ENCODE peak calls at places on chromosome 18, in six cellular contexts. One of them, this sample, is unnamed.

GRCh38 chr18:2914185-2914584 is 67.4 kb downstream of the EMILIN2 start:
- DNase-seq in sigmoid colon: peak
- DNase-seq in AG04450: no peak
- DNase-seq in body of pancreas: no peak
- DNase-seq in coronary artery: peak
- DNase-seq in BE2C: no peak
- DNase-seq in this sample: no peak

GRCh38 chr18:44325903-44326650 is 354.6 kb upstream of the SETBP1 start:
- DNase-seq in sigmoid colon: no peak
- DNase-seq in AG04450: peak
- DNase-seq in body of pancreas: peak
- DNase-seq in coronary artery: no peak
- DNase-seq in BE2C: peak
- DNase-seq in this sample: peak

GRCh38 chr18:28175930-28176673 is 828 bp downstream of the CDH2 start:
- DNase-seq in sigmoid colon: no peak
- DNase-seq in AG04450: no peak
- DNase-seq in body of pancreas: no peak
- DNase-seq in coronary artery: no peak
- DNase-seq in BE2C: peak
- DNase-seq in this sample: no peak

GRCh38 chr18:27363918-27364317 is 178.8 kb upstream of the CHST9 start:
- DNase-seq in sigmoid colon: no peak
- DNase-seq in AG04450: no peak
- DNase-seq in body of pancreas: no peak
- DNase-seq in coronary artery: no peak
- DNase-seq in BE2C: no peak
- DNase-seq in this sample: no peak

GRCh38 chr18:21117385-21118135 is 5.9 kb upstream of the ROCK1 start:
- DNase-seq in sigmoid colon: no peak
- DNase-seq in AG04450: peak
- DNase-seq in body of pancreas: no peak
- DNase-seq in coronary artery: no peak
- DNase-seq in BE2C: no peak
- DNase-seq in this sample: no peak

GRCh38 chr18:44067201-44067600 is 613.5 kb upstream of the SETBP1 start:
- DNase-seq in sigmoid colon: no peak
- DNase-seq in AG04450: no peak
- DNase-seq in body of pancreas: no peak
- DNase-seq in coronary artery: no peak
- DNase-seq in BE2C: no peak
- DNase-seq in this sample: no peak

GRCh38 chr18:43007365-43007764 is 108.1 kb downstream of the RIT2 start:
- DNase-seq in sigmoid colon: no peak
- DNase-seq in AG04450: no peak
- DNase-seq in body of pancreas: no peak
- DNase-seq in coronary artery: no peak
- DNase-seq in BE2C: no peak
- DNase-seq in this sample: no peak

GRCh38 chr18:48740068-48740440 is 201.2 kb downstream of the CTIF start:
- DNase-seq in sigmoid colon: no peak
- DNase-seq in AG04450: no peak
- DNase-seq in body of pancreas: no peak
- DNase-seq in coronary artery: no peak
- DNase-seq in BE2C: peak
- DNase-seq in this sample: no peak

GRCh38 chr18:48295586-48296311 is 113.4 kb downstream of the ZBTB7C start:
- DNase-seq in sigmoid colon: no peak
- DNase-seq in AG04450: no peak
- DNase-seq in body of pancreas: no peak
- DNase-seq in coronary artery: no peak
- DNase-seq in BE2C: no peak
- DNase-seq in this sample: no peak

GRCh38 chr18:24947521-24948305 is 404.3 kb downstream of the ZNF521 start:
- DNase-seq in sigmoid colon: no peak
- DNase-seq in AG04450: no peak
- DNase-seq in body of pancreas: no peak
- DNase-seq in coronary artery: no peak
- DNase-seq in BE2C: no peak
- DNase-seq in this sample: no peak

GRCh38 chr18:43661570-43661969 is 384.3 kb upstream of the SYT4 start:
- DNase-seq in sigmoid colon: no peak
- DNase-seq in AG04450: peak
- DNase-seq in body of pancreas: peak
- DNase-seq in coronary artery: no peak
- DNase-seq in BE2C: peak
- DNase-seq in this sample: no peak

GRCh38 chr18:13585379-13586153 is 140.8 kb downstream of the FAM210A start:
- DNase-seq in sigmoid colon: no peak
- DNase-seq in AG04450: no peak
- DNase-seq in body of pancreas: no peak
- DNase-seq in coronary artery: no peak
- DNase-seq in BE2C: no peak
- DNase-seq in this sample: no peak

GRCh38 chr18:27185025-27185763 is at the start of gene CHST9:
- DNase-seq in sigmoid colon: no peak
- DNase-seq in AG04450: no peak
- DNase-seq in body of pancreas: peak
- DNase-seq in coronary artery: no peak
- DNase-seq in BE2C: no peak
- DNase-seq in this sample: no peak

GRCh38 chr18:79786781-79787526 is 10.8 kb upstream of the KCNG2 start:
- DNase-seq in sigmoid colon: peak
- DNase-seq in AG04450: no peak
- DNase-seq in body of pancreas: no peak
- DNase-seq in coronary artery: no peak
- DNase-seq in BE2C: no peak
- DNase-seq in this sample: no peak

GRCh38 chr18:73244411-73244810 is 376.6 kb upstream of the NETO1 start:
- DNase-seq in sigmoid colon: no peak
- DNase-seq in AG04450: peak
- DNase-seq in body of pancreas: no peak
- DNase-seq in coronary artery: no peak
- DNase-seq in BE2C: no peak
- DNase-seq in this sample: no peak

GRCh38 chr18:13217466-13217961 is 1.0 kb upstream of the LDLRAD4 start:
- DNase-seq in sigmoid colon: peak
- DNase-seq in AG04450: no peak
- DNase-seq in body of pancreas: peak
- DNase-seq in coronary artery: peak
- DNase-seq in BE2C: peak
- DNase-seq in this sample: no peak

GRCh38 chr18:12726774-12727550 is 24.1 kb downstream of the PSMG2 start:
- DNase-seq in sigmoid colon: no peak
- DNase-seq in AG04450: peak
- DNase-seq in body of pancreas: peak
- DNase-seq in coronary artery: no peak
- DNase-seq in BE2C: peak
- DNase-seq in this sample: peak

GRCh38 chr18:2683055-2683454 is 27.5 kb downstream of the SMCHD1 start:
- DNase-seq in sigmoid colon: no peak
- DNase-seq in AG04450: no peak
- DNase-seq in body of pancreas: no peak
- DNase-seq in coronary artery: no peak
- DNase-seq in BE2C: no peak
- DNase-seq in this sample: no peak

GRCh38 chr18:21241224-21242131 is 554 bp upstream of the GREB1L start:
- DNase-seq in sigmoid colon: no peak
- DNase-seq in AG04450: no peak
- DNase-seq in body of pancreas: peak
- DNase-seq in coronary artery: no peak
- DNase-seq in BE2C: no peak
- DNase-seq in this sample: no peak

GRCh38 chr18:29188760-29189159 is 1011.8 kb upstream of the CDH2 start:
- DNase-seq in sigmoid colon: no peak
- DNase-seq in AG04450: no peak
- DNase-seq in body of pancreas: no peak
- DNase-seq in coronary artery: no peak
- DNase-seq in BE2C: no peak
- DNase-seq in this sample: no peak

GRCh38 chr18:80147418-80148315 is 38.6 kb downstream of the ADNP2 start:
- DNase-seq in sigmoid colon: peak
- DNase-seq in AG04450: peak
- DNase-seq in body of pancreas: peak
- DNase-seq in coronary artery: peak
- DNase-seq in BE2C: no peak
- DNase-seq in this sample: peak

GRCh38 chr18:37533647-37534565 is 31.7 kb downstream of the CELF4 start:
- DNase-seq in sigmoid colon: no peak
- DNase-seq in AG04450: no peak
- DNase-seq in body of pancreas: no peak
- DNase-seq in coronary artery: no peak
- DNase-seq in BE2C: no peak
- DNase-seq in this sample: no peak

GRCh38 chr18:10524507-10525425 is 1.1 kb upstream of the NAPG start:
- DNase-seq in sigmoid colon: peak
- DNase-seq in AG04450: no peak
- DNase-seq in body of pancreas: no peak
- DNase-seq in coronary artery: no peak
- DNase-seq in BE2C: no peak
- DNase-seq in this sample: no peak
- H3K4me3 ChIP-seq in sigmoid colon: peak
- H3K4me3 ChIP-seq in AG04450: no peak
- H3K4me3 ChIP-seq in body of pancreas: no peak
- H3K4me3 ChIP-seq in coronary artery: peak
- H3K4me3 ChIP-seq in BE2C: no peak
- H3K4me3 ChIP-seq in this sample: no peak

GRCh38 chr18:75369026-75369425 is 58.5 kb downstream of the SMIM21 start:
- DNase-seq in sigmoid colon: no peak
- DNase-seq in AG04450: no peak
- DNase-seq in body of pancreas: no peak
- DNase-seq in coronary artery: no peak
- DNase-seq in BE2C: no peak
- DNase-seq in this sample: no peak

GRCh38 chr18:75365230-75365629 is 62.3 kb downstream of the SMIM21 start:
- DNase-seq in sigmoid colon: no peak
- DNase-seq in AG04450: no peak
- DNase-seq in body of pancreas: no peak
- DNase-seq in coronary artery: no peak
- DNase-seq in BE2C: no peak
- DNase-seq in this sample: no peak

GRCh38 chr18:75364512-75364911 is 63.0 kb downstream of the SMIM21 start:
- DNase-seq in sigmoid colon: no peak
- DNase-seq in AG04450: no peak
- DNase-seq in body of pancreas: no peak
- DNase-seq in coronary artery: no peak
- DNase-seq in BE2C: no peak
- DNase-seq in this sample: no peak

GRCh38 chr18:75363446-75364225 is 63.9 kb downstream of the SMIM21 start:
- DNase-seq in sigmoid colon: no peak
- DNase-seq in AG04450: no peak
- DNase-seq in body of pancreas: peak
- DNase-seq in coronary artery: no peak
- DNase-seq in BE2C: no peak
- DNase-seq in this sample: no peak

DNA sequence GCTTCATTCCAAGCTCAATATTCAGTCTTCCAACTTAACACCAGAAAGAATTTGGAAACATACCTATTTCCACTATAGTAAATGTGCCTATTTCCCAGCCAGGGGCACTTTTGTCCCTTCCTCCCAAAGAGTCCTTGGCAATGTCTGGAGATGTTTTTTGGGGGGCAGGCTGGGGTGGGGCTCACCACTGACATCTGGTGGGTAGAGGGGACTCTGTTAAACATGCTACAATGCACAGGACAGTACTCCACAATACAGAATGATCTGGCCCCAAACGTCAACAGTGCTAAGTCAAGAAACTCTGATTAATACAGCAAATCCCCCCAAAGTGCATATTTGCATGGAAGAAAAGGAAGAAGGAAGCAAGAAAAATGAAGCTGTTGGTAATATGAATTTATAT is 61.7 kb downstream of the SMIM21 start:
- DNase-seq in sigmoid colon: no peak
- DNase-seq in AG04450: no peak
- DNase-seq in body of pancreas: no peak
- DNase-seq in coronary artery: no peak
- DNase-seq in BE2C: no peak
- DNase-seq in this sample: no peak
- TF ChIP-seq CTCF in sigmoid colon: no peak
- TF ChIP-seq CTCF in AG04450: no peak
- TF ChIP-seq CTCF in body of pancreas: no peak
- TF ChIP-seq CTCF in coronary artery: no peak
- TF ChIP-seq CTCF in BE2C: no peak
- TF ChIP-seq CTCF in this sample: no peak

DNA sequence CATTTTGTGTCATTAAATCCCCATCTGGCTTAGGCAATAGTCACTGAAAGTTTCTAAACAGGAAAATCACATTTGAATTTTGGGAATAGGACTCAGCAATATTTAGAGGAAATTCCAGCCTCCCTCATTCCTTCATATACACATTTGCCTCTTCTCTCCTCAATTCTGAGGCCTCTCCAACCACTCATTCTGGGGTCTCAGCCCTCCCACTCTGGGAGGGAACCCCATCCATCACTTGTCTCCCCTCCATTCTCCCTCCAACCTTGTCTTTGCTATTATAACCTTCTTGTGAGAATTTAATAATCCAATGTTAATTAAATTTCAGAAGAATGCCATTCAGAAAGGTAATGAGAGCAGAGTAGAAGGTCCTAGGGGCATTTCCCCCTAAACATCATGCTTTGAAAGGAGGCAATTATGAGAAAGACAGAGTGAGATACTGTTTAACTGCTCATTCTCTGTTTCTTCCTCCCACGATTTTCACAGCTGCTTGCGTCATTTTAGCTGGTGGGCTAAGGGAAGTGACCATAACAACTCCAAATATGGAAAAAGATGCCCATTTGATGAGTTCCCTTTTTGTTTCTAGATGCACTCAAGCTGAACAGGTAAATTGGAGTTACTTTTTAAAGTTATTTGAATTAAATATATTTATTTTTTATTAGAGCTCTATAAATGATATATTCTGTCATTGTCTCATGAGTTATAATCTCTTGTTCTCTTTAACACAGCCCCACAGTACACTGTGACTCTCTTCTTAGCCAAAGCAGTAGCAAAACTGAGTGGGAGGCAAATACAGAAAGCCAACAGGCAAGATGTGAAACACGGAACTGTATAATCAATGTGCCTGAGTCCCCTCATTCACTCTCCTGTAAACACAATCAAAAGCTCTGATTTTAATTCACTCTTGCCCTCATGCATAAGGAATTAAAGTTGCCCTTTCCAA is 135.1 kb downstream of the DLGAP1 start:
- DNase-seq in sigmoid colon: no peak
- DNase-seq in AG04450: no peak
- DNase-seq in body of pancreas: no peak
- DNase-seq in coronary artery: no peak
- DNase-seq in BE2C: no peak
- DNase-seq in this sample: no peak
- H3K4me3 ChIP-seq in sigmoid colon: no peak
- H3K4me3 ChIP-seq in AG04450: no peak
- H3K4me3 ChIP-seq in body of pancreas: no peak
- H3K4me3 ChIP-seq in coronary artery: no peak
- H3K4me3 ChIP-seq in BE2C: no peak
- H3K4me3 ChIP-seq in this sample: no peak

GRCh38 chr18:51848702-51849101 is 491.3 kb upstream of the DCC start:
- DNase-seq in sigmoid colon: no peak
- DNase-seq in AG04450: no peak
- DNase-seq in body of pancreas: no peak
- DNase-seq in coronary artery: no peak
- DNase-seq in BE2C: no peak
- DNase-seq in this sample: no peak

GRCh38 chr18:51857989-51858388 is 482.0 kb upstream of the DCC start:
- DNase-seq in sigmoid colon: no peak
- DNase-seq in AG04450: no peak
- DNase-seq in body of pancreas: no peak
- DNase-seq in coronary artery: no peak
- DNase-seq in BE2C: no peak
- DNase-seq in this sample: no peak

GRCh38 chr18:51852661-51853060 is 487.3 kb upstream of the DCC start:
- DNase-seq in sigmoid colon: no peak
- DNase-seq in AG04450: no peak
- DNase-seq in body of pancreas: no peak
- DNase-seq in coronary artery: no peak
- DNase-seq in BE2C: no peak
- DNase-seq in this sample: no peak
- TF ChIP-seq CTCF in sigmoid colon: no peak
- TF ChIP-seq CTCF in AG04450: no peak
- TF ChIP-seq CTCF in body of pancreas: no peak
- TF ChIP-seq CTCF in coronary artery: no peak
- TF ChIP-seq CTCF in BE2C: no peak
- TF ChIP-seq CTCF in this sample: no peak

This sample was measured in lung.